ENCODE peak calls at places on chromosomes 13 and 19, in nine cellular contexts. One of them, this sample, is unnamed.

GRCh38 chr19:38049105-38049649 is 142.2 kb downstream of the SIPA1L3 start:
- DNase-seq in AG09319: no peak
- DNase-seq in MM.1S: peak
- DNase-seq in globus pallidus: no peak
- DNase-seq in T-helper 9 cell: peak
- DNase-seq in EL: peak
- DNase-seq in glutamatergic neuron: no peak
- DNase-seq in GM04503: no peak
- DNase-seq in fibroblast of lung: no peak
- DNase-seq in this sample: no peak

GRCh38 chr19:30668521-30669155 is 296.5 kb downstream of the ZNF536 start:
- DNase-seq in AG09319: no peak
- DNase-seq in MM.1S: no peak
- DNase-seq in globus pallidus: no peak
- DNase-seq in T-helper 9 cell: no peak
- DNase-seq in EL: no peak
- DNase-seq in glutamatergic neuron: no peak
- DNase-seq in GM04503: no peak
- DNase-seq in fibroblast of lung: no peak
- DNase-seq in this sample: no peak

GRCh38 chr13:31224174-31224669 is 24.4 kb downstream of the B3GLCT start:
- DNase-seq in AG09319: no peak
- DNase-seq in MM.1S: no peak
- DNase-seq in globus pallidus: no peak
- DNase-seq in T-helper 9 cell: no peak
- DNase-seq in EL: no peak
- DNase-seq in glutamatergic neuron: no peak
- DNase-seq in GM04503: no peak
- DNase-seq in fibroblast of lung: no peak
- DNase-seq in this sample: no peak

GRCh38 chr13:95509521-95510315 is 42.8 kb upstream of the CLDN10 start:
- DNase-seq in AG09319: no peak
- DNase-seq in MM.1S: no peak
- DNase-seq in globus pallidus: no peak
- DNase-seq in T-helper 9 cell: no peak
- DNase-seq in EL: peak
- DNase-seq in glutamatergic neuron: no peak
- DNase-seq in GM04503: no peak
- DNase-seq in fibroblast of lung: peak
- DNase-seq in this sample: no peak

GRCh38 chr13:37656247-37656940 is 57.8 kb upstream of the POSTN start:
- DNase-seq in AG09319: peak
- DNase-seq in MM.1S: no peak
- DNase-seq in globus pallidus: no peak
- DNase-seq in T-helper 9 cell: no peak
- DNase-seq in EL: peak
- DNase-seq in glutamatergic neuron: no peak
- DNase-seq in GM04503: peak
- DNase-seq in fibroblast of lung: peak
- DNase-seq in this sample: peak

GRCh38 chr19:48636859-48637448 is at the start of gene DBP:
- DNase-seq in AG09319: no peak
- DNase-seq in MM.1S: no peak
- DNase-seq in globus pallidus: no peak
- DNase-seq in T-helper 9 cell: peak
- DNase-seq in EL: peak
- DNase-seq in glutamatergic neuron: peak
- DNase-seq in GM04503: no peak
- DNase-seq in fibroblast of lung: no peak
- DNase-seq in this sample: no peak

GRCh38 chr19:3693030-3693925 is 7.0 kb downstream of the PIP5K1C start:
- DNase-seq in AG09319: no peak
- DNase-seq in MM.1S: no peak
- DNase-seq in globus pallidus: no peak
- DNase-seq in T-helper 9 cell: no peak
- DNase-seq in EL: no peak
- DNase-seq in glutamatergic neuron: no peak
- DNase-seq in GM04503: no peak
- DNase-seq in fibroblast of lung: no peak
- DNase-seq in this sample: no peak

GRCh38 chr13:45367358-45367757 is 26.4 kb upstream of the TPT1 start:
- DNase-seq in AG09319: peak
- DNase-seq in MM.1S: peak
- DNase-seq in globus pallidus: no peak
- DNase-seq in T-helper 9 cell: peak
- DNase-seq in EL: peak
- DNase-seq in glutamatergic neuron: no peak
- DNase-seq in GM04503: peak
- DNase-seq in fibroblast of lung: peak
- DNase-seq in this sample: peak

GRCh38 chr19:39937094-39937493 is 2.7 kb upstream of the FCGBP start:
- DNase-seq in AG09319: no peak
- DNase-seq in MM.1S: peak
- DNase-seq in globus pallidus: no peak
- DNase-seq in T-helper 9 cell: peak
- DNase-seq in EL: no peak
- DNase-seq in glutamatergic neuron: no peak
- DNase-seq in GM04503: no peak
- DNase-seq in fibroblast of lung: no peak
- DNase-seq in this sample: no peak

GRCh38 chr19:3950871-3951861 is 18.3 kb downstream of the NMRK2 start:
- DNase-seq in AG09319: no peak
- DNase-seq in MM.1S: no peak
- DNase-seq in globus pallidus: no peak
- DNase-seq in T-helper 9 cell: no peak
- DNase-seq in EL: no peak
- DNase-seq in glutamatergic neuron: peak
- DNase-seq in GM04503: no peak
- DNase-seq in fibroblast of lung: no peak
- DNase-seq in this sample: no peak

GRCh38 chr13:28117689-28118377 is 17.5 kb upstream of the FLT3 start:
- DNase-seq in AG09319: no peak
- DNase-seq in MM.1S: no peak
- DNase-seq in globus pallidus: no peak
- DNase-seq in T-helper 9 cell: no peak
- DNase-seq in EL: peak
- DNase-seq in glutamatergic neuron: no peak
- DNase-seq in GM04503: no peak
- DNase-seq in fibroblast of lung: no peak
- DNase-seq in this sample: no peak

GRCh38 chr19:18961767-18962423 is 20.9 kb upstream of the HOMER3 start:
- DNase-seq in AG09319: no peak
- DNase-seq in MM.1S: no peak
- DNase-seq in globus pallidus: no peak
- DNase-seq in T-helper 9 cell: no peak
- DNase-seq in EL: no peak
- DNase-seq in glutamatergic neuron: peak
- DNase-seq in GM04503: no peak
- DNase-seq in fibroblast of lung: no peak
- DNase-seq in this sample: no peak

This sample was measured in fibroblast of gingiva.